ENCODE peak calls at places on chromosomes 5 and 9, in four cellular contexts. One of them, this sample, is unnamed.

GRCh38 chr9:34612788-34613390 is 992 bp upstream of the RPP25L start:
- DNase-seq in T47D: peak
- DNase-seq in glutamatergic neuron: peak
- DNase-seq in posterior cingulate gyrus: peak
- DNase-seq in this sample: peak

GRCh38 chr9:22214497-22215031 is 205.5 kb upstream of the CDKN2B start:
- DNase-seq in T47D: no peak
- DNase-seq in glutamatergic neuron: no peak
- DNase-seq in posterior cingulate gyrus: no peak
- DNase-seq in this sample: no peak

GRCh38 chr9:6739218-6739617 is 18.6 kb upstream of the KDM4C start:
- DNase-seq in T47D: no peak
- DNase-seq in glutamatergic neuron: no peak
- DNase-seq in posterior cingulate gyrus: no peak
- DNase-seq in this sample: no peak

GRCh38 chr9:81772144-81772543 is 82.8 kb upstream of the TLE1 start:
- DNase-seq in T47D: no peak
- DNase-seq in glutamatergic neuron: no peak
- DNase-seq in posterior cingulate gyrus: no peak
- DNase-seq in this sample: no peak

GRCh38 chr9:33506626-33507370 is 17.3 kb upstream of the ANKRD18B start:
- DNase-seq in T47D: no peak
- DNase-seq in glutamatergic neuron: no peak
- DNase-seq in posterior cingulate gyrus: no peak
- DNase-seq in this sample: no peak

GRCh38 chr9:93898502-93899426 is 56.4 kb downstream of the BARX1 start:
- DNase-seq in T47D: no peak
- DNase-seq in glutamatergic neuron: no peak
- DNase-seq in posterior cingulate gyrus: no peak
- DNase-seq in this sample: no peak

GRCh38 chr5:175715627-175716522 is 58.0 kb downstream of the HRH2 start:
- DNase-seq in T47D: no peak
- DNase-seq in glutamatergic neuron: no peak
- DNase-seq in posterior cingulate gyrus: no peak
- DNase-seq in this sample: no peak

GRCh38 chr9:1458503-1458902 is 408.3 kb downstream of the DMRT2 start:
- DNase-seq in T47D: no peak
- DNase-seq in glutamatergic neuron: no peak
- DNase-seq in posterior cingulate gyrus: no peak
- DNase-seq in this sample: no peak

GRCh38 chr5:92525131-92525530 is 1055.9 kb downstream of the NR2F1-AS1 start:
- DNase-seq in T47D: no peak
- DNase-seq in glutamatergic neuron: no peak
- DNase-seq in posterior cingulate gyrus: no peak
- DNase-seq in this sample: no peak

GRCh38 chr5:17891881-17892280 is 257.6 kb downstream of the TAF11L14 start:
- DNase-seq in T47D: no peak
- DNase-seq in glutamatergic neuron: no peak
- DNase-seq in posterior cingulate gyrus: no peak
- DNase-seq in this sample: no peak

GRCh38 chr5:173283318-173284288 is 44.6 kb downstream of the STC2 start:
- DNase-seq in T47D: peak
- DNase-seq in glutamatergic neuron: peak
- DNase-seq in posterior cingulate gyrus: peak
- DNase-seq in this sample: peak

GRCh38 chr5:41636605-41637004 is 126.2 kb upstream of the PLCXD3 start:
- DNase-seq in T47D: no peak
- DNase-seq in glutamatergic neuron: peak
- DNase-seq in posterior cingulate gyrus: no peak
- DNase-seq in this sample: peak